ENCODE peak calls at places on chromosome 1, in nine cellular contexts. One of them, this sample, is unnamed.

GRCh38 chr1:110672001-110672752 is 2.6 kb downstream of the KCNA3 start:
- DNase-seq in HS-5: peak; percentile 78
- DNase-seq in left lobe of liver: no peak
- DNase-seq in EL: peak; percentile 3
- DNase-seq in GM23338: peak; percentile 84
- DNase-seq in G401: peak; percentile 97
- DNase-seq in activated B cell treated with CpG ODN at 0.5 μM for 24 hours: no peak
- DNase-seq in M059J: peak; percentile 15
- DNase-seq in naive B cell: peak; percentile 44
- DNase-seq in this sample: peak; percentile 74

GRCh38 chr1:178958491-178958890 is 67.2 kb upstream of the FAM20B start:
- DNase-seq in EL: no peak
- DNase-seq in GM23338: no peak
- DNase-seq in M059J: no peak
- DNase-seq in HS-5: no peak
- DNase-seq in naive B cell: no peak
- DNase-seq in left lobe of liver: peak; percentile 23
- DNase-seq in G401: no peak
- DNase-seq in activated B cell treated with CpG ODN at 0.5 μM for 24 hours: no peak
- DNase-seq in this sample: no peak

GRCh38 chr1:160704250-160704649 is 7.4 kb downstream of the CD48 start:
- DNase-seq in activated B cell treated with CpG ODN at 0.5 μM for 24 hours: no peak
- DNase-seq in GM23338: no peak
- DNase-seq in HS-5: no peak
- DNase-seq in G401: no peak
- DNase-seq in M059J: no peak
- DNase-seq in naive B cell: peak; percentile 71
- DNase-seq in EL: no peak
- DNase-seq in left lobe of liver: no peak
- DNase-seq in this sample: no peak

GRCh38 chr1:173798078-173798477 is 26.4 kb upstream of the DARS2 start:
- DNase-seq in G401: no peak
- DNase-seq in activated B cell treated with CpG ODN at 0.5 μM for 24 hours: no peak
- DNase-seq in naive B cell: no peak
- DNase-seq in HS-5: no peak
- DNase-seq in GM23338: no peak
- DNase-seq in left lobe of liver: no peak
- DNase-seq in M059J: peak; percentile 6
- DNase-seq in EL: no peak
- DNase-seq in this sample: no peak

GRCh38 chr1:36536727-36537126 is 54.0 kb upstream of the CSF3R start:
- DNase-seq in activated B cell treated with CpG ODN at 0.5 μM for 24 hours: no peak
- DNase-seq in G401: no peak
- DNase-seq in left lobe of liver: peak; percentile 36
- DNase-seq in GM23338: no peak
- DNase-seq in naive B cell: no peak
- DNase-seq in M059J: no peak
- DNase-seq in HS-5: no peak
- DNase-seq in EL: no peak
- DNase-seq in this sample: no peak

GRCh38 chr1:1206376-1207253 is at the start of gene TNFRSF18:
- DNase-seq in left lobe of liver: no peak
- DNase-seq in HS-5: no peak
- DNase-seq in M059J: no peak
- DNase-seq in naive B cell: peak; percentile 64
- DNase-seq in G401: no peak
- DNase-seq in EL: no peak
- DNase-seq in activated B cell treated with CpG ODN at 0.5 μM for 24 hours: peak; percentile 66
- DNase-seq in GM23338: peak; percentile 68
- DNase-seq in this sample: no peak

GRCh38 chr1:186500804-186501203 is 39.9 kb upstream of the PDC start:
- DNase-seq in GM23338: no peak
- DNase-seq in activated B cell treated with CpG ODN at 0.5 μM for 24 hours: no peak
- DNase-seq in left lobe of liver: no peak
- DNase-seq in G401: no peak
- DNase-seq in M059J: no peak
- DNase-seq in HS-5: no peak
- DNase-seq in EL: no peak
- DNase-seq in naive B cell: no peak
- DNase-seq in this sample: no peak

GRCh38 chr1:64896546-64896945 is 69.8 kb downstream of the JAK1 start:
- DNase-seq in activated B cell treated with CpG ODN at 0.5 μM for 24 hours: no peak
- DNase-seq in EL: no peak
- DNase-seq in left lobe of liver: no peak
- DNase-seq in naive B cell: no peak
- DNase-seq in GM23338: no peak
- DNase-seq in HS-5: no peak
- DNase-seq in G401: no peak
- DNase-seq in M059J: no peak
- DNase-seq in this sample: no peak

GRCh38 chr1:64965239-64966157 is 851 bp downstream of the JAK1 start:
- DNase-seq in M059J: peak; percentile 77
- DNase-seq in HS-5: no peak
- DNase-seq in naive B cell: peak; percentile 76
- DNase-seq in left lobe of liver: peak; percentile 68
- DNase-seq in EL: peak; percentile 74
- DNase-seq in G401: peak; percentile 49
- DNase-seq in activated B cell treated with CpG ODN at 0.5 μM for 24 hours: peak; percentile 24
- DNase-seq in GM23338: peak; percentile 74
- DNase-seq in this sample: peak; percentile 64

GRCh38 chr1:1418464-1419362 is 2.4 kb downstream of the ANKRD65 start:
- DNase-seq in activated B cell treated with CpG ODN at 0.5 μM for 24 hours: no peak
- DNase-seq in EL: no peak
- DNase-seq in GM23338: no peak
- DNase-seq in naive B cell: no peak
- DNase-seq in M059J: no peak
- DNase-seq in G401: no peak
- DNase-seq in HS-5: no peak
- DNase-seq in left lobe of liver: no peak
- DNase-seq in this sample: peak; percentile 47

GRCh38 chr1:211783897-211784296 is 46.7 kb downstream of the LPGAT1 start:
- DNase-seq in left lobe of liver: no peak
- DNase-seq in GM23338: no peak
- DNase-seq in HS-5: no peak
- DNase-seq in activated B cell treated with CpG ODN at 0.5 μM for 24 hours: no peak
- DNase-seq in naive B cell: no peak
- DNase-seq in EL: no peak
- DNase-seq in G401: no peak
- DNase-seq in M059J: no peak
- DNase-seq in this sample: no peak

GRCh38 chr1:94654031-94654430 is 112.5 kb upstream of the F3 start:
- DNase-seq in naive B cell: no peak
- DNase-seq in M059J: peak; percentile 95
- DNase-seq in HS-5: no peak
- DNase-seq in activated B cell treated with CpG ODN at 0.5 μM for 24 hours: no peak
- DNase-seq in G401: no peak
- DNase-seq in left lobe of liver: no peak
- DNase-seq in EL: peak; percentile 72
- DNase-seq in GM23338: no peak
- DNase-seq in this sample: no peak

GRCh38 chr1:1071486-1072298 is 2.4 kb downstream of the RNF223 start:
- DNase-seq in left lobe of liver: no peak
- DNase-seq in GM23338: no peak
- DNase-seq in G401: no peak
- DNase-seq in HS-5: no peak
- DNase-seq in EL: no peak
- DNase-seq in naive B cell: no peak
- DNase-seq in M059J: no peak
- DNase-seq in activated B cell treated with CpG ODN at 0.5 μM for 24 hours: no peak
- DNase-seq in this sample: no peak

GRCh38 chr1:11847667-11848445 is at the start of gene NPPA:
- DNase-seq in left lobe of liver: no peak
- DNase-seq in GM23338: no peak
- DNase-seq in HS-5: no peak
- DNase-seq in G401: no peak
- DNase-seq in activated B cell treated with CpG ODN at 0.5 μM for 24 hours: no peak
- DNase-seq in naive B cell: no peak
- DNase-seq in M059J: no peak
- DNase-seq in EL: no peak
- DNase-seq in this sample: no peak

GRCh38 chr1:199742547-199742946 is 285.0 kb upstream of the NR5A2 start:
- DNase-seq in EL: peak; percentile 87
- DNase-seq in GM23338: no peak
- DNase-seq in G401: no peak
- DNase-seq in left lobe of liver: no peak
- DNase-seq in activated B cell treated with CpG ODN at 0.5 μM for 24 hours: no peak
- DNase-seq in M059J: peak; percentile 89
- DNase-seq in naive B cell: no peak
- DNase-seq in HS-5: peak; percentile 73
- DNase-seq in this sample: no peak

GRCh38 chr1:233144434-233144833 is 151.1 kb downstream of the PCNX2 start:
- DNase-seq in HS-5: no peak
- DNase-seq in M059J: no peak
- DNase-seq in EL: no peak
- DNase-seq in activated B cell treated with CpG ODN at 0.5 μM for 24 hours: no peak
- DNase-seq in GM23338: no peak
- DNase-seq in naive B cell: no peak
- DNase-seq in left lobe of liver: no peak
- DNase-seq in G401: no peak
- DNase-seq in this sample: no peak